ENCODE peak calls at places on chromosomes 6 and 20, in five cellular contexts. Z, M, R, T and F are unnamed samples.

GRCh38 chr6:114282268-114282667 is 60.6 kb downstream of the HS3ST5 start:
- DNase-seq in Z (no peak), M (no peak), R (no peak), T (no peak), F (no peak)

GRCh38 chr20:19911810-19912382 is 105.3 kb upstream of the NAA20 start:
- DNase-seq in Z (no peak), M (no peak), R (no peak), T (no peak), F (no peak)

GRCh38 chr6:41733707-41734665 is 1.4 kb downstream of the TFEB start:
- DNase-seq in Z (peak), M (peak), R (peak), T (peak), F (peak)

GRCh38 chr20:1415667-1416468 is 23.0 kb upstream of the FKBP1A start:
- DNase-seq in Z (peak), M (peak), R (no peak), T (no peak), F (no peak)

GRCh38 chr6:11815231-11815630 is 36.6 kb upstream of the ADTRP start:
- DNase-seq in Z (no peak), M (no peak), R (no peak), T (no peak), F (no peak)

GRCh38 chr6:84967389-84967788 is 203.0 kb upstream of the TBX18 start:
- DNase-seq in Z (peak), M (peak), R (no peak), T (peak), F (peak)

GRCh38 chr6:165439928-165440554 is 130.6 kb upstream of the C6orf118 start:
- DNase-seq in Z (peak), M (no peak), R (no peak), T (no peak), F (no peak)

GRCh38 chr6:111715321-111715720 is 109.6 kb upstream of the TRAF3IP2 start:
- DNase-seq in Z (no peak), M (no peak), R (no peak), T (no peak), F (no peak)

GRCh38 chr20:45181639-45182038 is 6.9 kb downstream of the PI3 start:
- DNase-seq in Z (peak), M (no peak), R (no peak), T (no peak), F (no peak)